ENCODE peak calls at places on chromosomes 12 and 14, in five cellular contexts. One of them, this sample, is unnamed.

GRCh38 chr14:74619672-74620131 is 7.7 kb upstream of the LTBP2 start:
- DNase-seq in heart left ventricle: peak
- DNase-seq in right lobe of liver: peak
- DNase-seq in transverse colon: peak
- DNase-seq in HCT116: no peak
- DNase-seq in this sample: peak

GRCh38 chr14:39740454-39740853 is 308.2 kb upstream of the FBXO33 start:
- DNase-seq in heart left ventricle: no peak
- DNase-seq in right lobe of liver: no peak
- DNase-seq in transverse colon: no peak
- DNase-seq in HCT116: no peak
- DNase-seq in this sample: no peak

GRCh38 chr14:50714452-50715073 is 46.5 kb upstream of the SAV1 start:
- DNase-seq in heart left ventricle: no peak
- DNase-seq in right lobe of liver: no peak
- DNase-seq in transverse colon: no peak
- DNase-seq in HCT116: peak
- DNase-seq in this sample: no peak

GRCh38 chr14:31692376-31692781 is 131.2 kb downstream of the NUBPL start:
- DNase-seq in heart left ventricle: no peak
- DNase-seq in right lobe of liver: no peak
- DNase-seq in transverse colon: no peak
- DNase-seq in HCT116: no peak
- DNase-seq in this sample: no peak

GRCh38 chr14:59679872-59680271 is 103.3 kb upstream of the CCDC175 start:
- DNase-seq in heart left ventricle: no peak
- DNase-seq in right lobe of liver: no peak
- DNase-seq in transverse colon: no peak
- DNase-seq in HCT116: no peak
- DNase-seq in this sample: no peak

GRCh38 chr12:119601877-119602536 is 8.4 kb downstream of the TMEM233 start:
- DNase-seq in heart left ventricle: no peak
- DNase-seq in right lobe of liver: no peak
- DNase-seq in transverse colon: no peak
- DNase-seq in HCT116: no peak
- DNase-seq in this sample: no peak

GRCh38 chr14:77181603-77182437 is at the start of gene TMEM63C:
- DNase-seq in heart left ventricle: no peak
- DNase-seq in right lobe of liver: peak
- DNase-seq in transverse colon: peak
- DNase-seq in HCT116: peak
- DNase-seq in this sample: peak

GRCh38 chr14:98819132-98819866 is 452.7 kb downstream of the BCL11B start:
- DNase-seq in heart left ventricle: no peak
- DNase-seq in right lobe of liver: no peak
- DNase-seq in transverse colon: no peak
- DNase-seq in HCT116: no peak
- DNase-seq in this sample: peak

GRCh38 chr12:104360988-104361707 is 57.6 kb downstream of the EID3 start:
- DNase-seq in heart left ventricle: no peak
- DNase-seq in right lobe of liver: no peak
- DNase-seq in transverse colon: no peak
- DNase-seq in HCT116: no peak
- DNase-seq in this sample: no peak

GRCh38 chr14:77276295-77276935 is 5.4 kb upstream of the NGB start:
- DNase-seq in heart left ventricle: no peak
- DNase-seq in right lobe of liver: no peak
- DNase-seq in transverse colon: no peak
- DNase-seq in HCT116: no peak
- DNase-seq in this sample: no peak

GRCh38 chr14:76987956-76988520 is 40.5 kb downstream of the IRF2BPL start:
- DNase-seq in heart left ventricle: no peak
- DNase-seq in right lobe of liver: no peak
- DNase-seq in transverse colon: no peak
- DNase-seq in HCT116: no peak
- DNase-seq in this sample: no peak

GRCh38 chr12:116346222-116346621 is 68.7 kb upstream of the MED13L start:
- DNase-seq in heart left ventricle: no peak
- DNase-seq in right lobe of liver: no peak
- DNase-seq in transverse colon: no peak
- DNase-seq in HCT116: no peak
- DNase-seq in this sample: no peak

GRCh38 chr14:89270439-89271227 is 146.4 kb downstream of the FOXN3 start:
- DNase-seq in heart left ventricle: no peak
- DNase-seq in right lobe of liver: peak
- DNase-seq in transverse colon: peak
- DNase-seq in HCT116: no peak
- DNase-seq in this sample: no peak

GRCh38 chr12:69720748-69721147 is 17.9 kb upstream of the RAB3IP start:
- DNase-seq in heart left ventricle: no peak
- DNase-seq in right lobe of liver: no peak
- DNase-seq in transverse colon: no peak
- DNase-seq in HCT116: no peak
- DNase-seq in this sample: no peak

GRCh38 chr12:118361889-118362288 is 10.8 kb downstream of the TAOK3 start:
- DNase-seq in heart left ventricle: no peak
- DNase-seq in right lobe of liver: no peak
- DNase-seq in transverse colon: no peak
- DNase-seq in HCT116: no peak
- DNase-seq in this sample: no peak

GRCh38 chr12:122449317-122449716 is 26.8 kb upstream of the CLIP1 start:
- DNase-seq in heart left ventricle: no peak
- DNase-seq in right lobe of liver: no peak
- DNase-seq in transverse colon: no peak
- DNase-seq in HCT116: peak
- DNase-seq in this sample: no peak

GRCh38 chr12:76144253-76144564 is 59.7 kb upstream of the NAP1L1 start:
- DNase-seq in heart left ventricle: no peak
- DNase-seq in right lobe of liver: no peak
- DNase-seq in transverse colon: peak
- DNase-seq in HCT116: no peak
- DNase-seq in this sample: no peak

GRCh38 chr14:92323031-92323915 is at the start of gene SLC24A4:
- DNase-seq in heart left ventricle: peak
- DNase-seq in right lobe of liver: no peak
- DNase-seq in transverse colon: no peak
- DNase-seq in HCT116: no peak
- DNase-seq in this sample: no peak

GRCh38 chr14:76955575-76956252 is 72.8 kb downstream of the IRF2BPL start:
- DNase-seq in heart left ventricle: peak
- DNase-seq in right lobe of liver: peak
- DNase-seq in transverse colon: no peak
- DNase-seq in HCT116: no peak
- DNase-seq in this sample: no peak

GRCh38 chr14:31336646-31337045 is 83.7 kb downstream of the HEATR5A start:
- DNase-seq in heart left ventricle: no peak
- DNase-seq in right lobe of liver: no peak
- DNase-seq in transverse colon: no peak
- DNase-seq in HCT116: no peak
- DNase-seq in this sample: no peak

GRCh38 chr12:54616933-54617535 is 17.7 kb downstream of the LACRT start:
- DNase-seq in heart left ventricle: no peak
- DNase-seq in right lobe of liver: no peak
- DNase-seq in transverse colon: no peak
- DNase-seq in HCT116: no peak
- DNase-seq in this sample: no peak

GRCh38 chr12:118136559-118137003 is 657 bp downstream of the PEBP1 start:
- DNase-seq in heart left ventricle: peak
- DNase-seq in right lobe of liver: peak
- DNase-seq in transverse colon: peak
- DNase-seq in HCT116: no peak
- DNase-seq in this sample: peak

GRCh38 chr12:948238-948637 is 1.3 kb downstream of the RAD52 start:
- DNase-seq in heart left ventricle: no peak
- DNase-seq in right lobe of liver: no peak
- DNase-seq in transverse colon: peak
- DNase-seq in HCT116: no peak
- DNase-seq in this sample: no peak
- H3K27ac ChIP-seq in heart left ventricle: peak
- H3K27ac ChIP-seq in right lobe of liver: no peak
- H3K27ac ChIP-seq in transverse colon: peak
- H3K27ac ChIP-seq in HCT116: peak
- H3K27ac ChIP-seq in this sample: no peak

DNA sequence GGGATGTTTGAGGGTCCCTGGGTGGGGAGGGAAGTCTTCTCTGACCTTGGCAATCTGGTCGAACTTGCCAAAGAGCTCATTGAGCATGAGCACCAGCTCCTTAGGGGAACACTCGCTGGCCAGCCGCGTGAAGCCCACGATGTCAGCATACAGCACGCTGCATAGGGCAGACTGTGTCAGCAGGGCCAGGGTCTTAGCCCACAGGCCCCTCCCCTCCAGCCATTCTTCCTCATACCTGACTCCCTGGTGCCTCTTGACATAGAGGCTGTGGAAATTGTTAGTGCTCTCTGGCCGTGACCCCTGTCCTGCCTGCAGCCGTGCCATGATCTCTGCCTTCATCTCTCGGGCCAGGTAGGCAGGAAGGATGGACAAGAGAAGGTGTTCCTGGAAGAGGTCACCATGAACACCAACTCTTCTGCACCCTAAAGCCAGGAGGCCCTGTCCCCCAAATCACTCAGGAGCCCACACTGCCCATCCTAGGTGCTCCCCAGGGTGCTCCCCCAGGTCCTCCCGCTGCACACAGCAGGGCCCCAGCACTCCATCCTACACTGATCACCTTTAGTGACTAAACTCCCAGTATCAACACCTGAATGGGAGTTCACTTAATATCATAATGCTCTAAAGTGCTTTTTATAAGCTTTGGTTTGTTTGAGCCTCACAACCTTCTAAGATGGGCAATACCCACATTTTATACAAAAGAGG is 3.7 kb downstream of the ADCY4 start:
- DNase-seq in heart left ventricle: no peak
- DNase-seq in right lobe of liver: peak
- DNase-seq in transverse colon: no peak
- DNase-seq in HCT116: no peak
- DNase-seq in this sample: no peak
- TF ChIP-seq POLR2A in heart left ventricle: no peak
- TF ChIP-seq POLR2A in right lobe of liver: no peak
- TF ChIP-seq POLR2A in transverse colon: no peak
- TF ChIP-seq POLR2A in HCT116: no peak
- TF ChIP-seq POLR2A in this sample: no peak

DNA sequence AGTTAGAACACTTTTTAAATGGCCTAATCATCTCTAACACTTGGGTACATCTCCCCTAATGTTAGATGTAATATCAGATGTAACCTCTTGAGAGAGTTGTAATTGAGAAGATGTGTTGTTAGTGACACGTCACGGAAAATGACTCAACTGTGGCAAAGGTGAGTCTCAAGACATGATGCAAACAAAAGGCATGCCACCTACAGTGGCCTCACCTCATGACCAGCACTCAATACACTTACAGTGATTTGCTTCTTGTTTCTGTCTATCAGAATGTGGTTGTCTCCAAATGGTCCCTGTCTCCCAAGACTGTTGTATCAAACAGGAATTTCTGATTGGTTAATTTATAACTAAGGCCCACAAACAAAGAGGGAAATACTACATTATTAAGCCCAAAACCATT is 91.2 kb downstream of the SLC25A21 start:
- DNase-seq in heart left ventricle: no peak
- DNase-seq in right lobe of liver: no peak
- DNase-seq in transverse colon: no peak
- DNase-seq in HCT116: peak
- DNase-seq in this sample: no peak
- H3K27ac ChIP-seq in heart left ventricle: no peak
- H3K27ac ChIP-seq in right lobe of liver: no peak
- H3K27ac ChIP-seq in transverse colon: no peak
- H3K27ac ChIP-seq in HCT116: no peak
- H3K27ac ChIP-seq in this sample: no peak

DNA sequence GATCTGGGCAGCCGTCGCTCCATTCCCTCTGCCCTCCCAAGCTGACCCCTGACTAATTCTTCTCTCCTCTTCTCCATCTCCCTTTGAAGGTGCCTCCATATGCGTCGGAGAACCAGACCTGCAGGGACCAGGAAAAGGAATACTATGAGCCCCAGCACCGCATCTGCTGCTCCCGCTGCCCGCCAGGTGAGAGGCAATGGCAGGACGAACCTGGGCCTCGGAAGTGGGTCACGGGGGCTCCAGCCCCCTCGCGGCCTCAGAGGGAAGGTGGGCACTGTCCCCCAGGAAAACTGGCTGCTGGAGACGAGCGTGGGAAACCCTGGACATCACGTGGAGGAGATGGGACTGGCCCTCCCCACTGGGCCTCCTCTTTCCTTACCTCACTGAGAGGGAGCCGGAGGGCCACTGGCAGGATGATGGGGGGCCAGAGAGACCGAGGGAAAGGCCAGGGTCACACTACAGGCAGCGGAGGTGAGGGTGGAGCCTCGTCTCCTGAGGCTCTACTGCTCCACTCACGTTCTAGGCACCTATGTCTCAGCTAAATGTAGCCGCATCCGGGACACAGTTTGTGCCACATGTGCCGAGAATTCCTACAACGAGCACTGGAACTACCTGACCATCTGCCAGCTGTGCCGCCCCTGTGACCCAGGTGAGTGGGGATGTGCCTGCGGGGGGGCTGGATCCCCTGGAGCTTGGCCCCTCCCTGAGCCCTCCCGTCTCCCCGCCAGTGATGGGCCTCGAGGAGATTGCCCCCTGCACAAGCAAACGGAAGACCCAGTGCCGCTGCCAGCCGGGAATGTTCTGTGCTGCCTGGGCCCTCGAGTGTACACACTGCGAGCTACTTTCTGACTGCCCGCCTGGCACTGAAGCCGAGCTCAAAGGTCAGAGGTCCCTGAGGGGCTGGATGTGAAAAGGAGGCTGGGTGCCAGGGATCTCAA is 806 bp downstream of the LTBR start:
- DNase-seq in heart left ventricle: peak
- DNase-seq in right lobe of liver: no peak
- DNase-seq in transverse colon: peak
- DNase-seq in HCT116: no peak
- DNase-seq in this sample: no peak
- TF ChIP-seq POLR2A in heart left ventricle: no peak
- TF ChIP-seq POLR2A in right lobe of liver: peak
- TF ChIP-seq POLR2A in transverse colon: peak
- TF ChIP-seq POLR2A in HCT116: no peak
- TF ChIP-seq POLR2A in this sample: no peak

GRCh38 chr14:61438860-61439765 is 117.7 kb downstream of the PRKCH start:
- DNase-seq in heart left ventricle: peak
- DNase-seq in right lobe of liver: peak
- DNase-seq in transverse colon: peak
- DNase-seq in HCT116: no peak
- DNase-seq in this sample: peak

GRCh38 chr14:61438036-61438435 is 116.7 kb downstream of the PRKCH start:
- DNase-seq in heart left ventricle: no peak
- DNase-seq in right lobe of liver: no peak
- DNase-seq in transverse colon: no peak
- DNase-seq in HCT116: no peak
- DNase-seq in this sample: no peak

GRCh38 chr14:61439779-61440418 is 118.5 kb downstream of the PRKCH start:
- DNase-seq in heart left ventricle: no peak
- DNase-seq in right lobe of liver: no peak
- DNase-seq in transverse colon: no peak
- DNase-seq in HCT116: no peak
- DNase-seq in this sample: no peak

GRCh38 chr14:61437383-61437782 is 116.0 kb downstream of the PRKCH start:
- DNase-seq in heart left ventricle: no peak
- DNase-seq in right lobe of liver: no peak
- DNase-seq in transverse colon: no peak
- DNase-seq in HCT116: no peak
- DNase-seq in this sample: no peak

GRCh38 chr14:61438497-61438859 is 117.1 kb downstream of the PRKCH start:
- DNase-seq in heart left ventricle: no peak
- DNase-seq in right lobe of liver: no peak
- DNase-seq in transverse colon: no peak
- DNase-seq in HCT116: no peak
- DNase-seq in this sample: no peak
- H3K27ac ChIP-seq in heart left ventricle: peak
- H3K27ac ChIP-seq in right lobe of liver: peak
- H3K27ac ChIP-seq in transverse colon: peak
- H3K27ac ChIP-seq in HCT116: peak
- H3K27ac ChIP-seq in this sample: peak

This sample was measured in breast epithelium.